ENCODE peak calls at places on chromosomes 7 and 10, in seven cellular contexts. One of them, this sample, is unnamed. For H3K27me3, the result is how much of the 10 kb centered on the place peaks cover.

GRCh38 chr10:71254834-71255539 is 42.6 kb downstream of the UNC5B start:
- DNase-seq in heart left ventricle: no peak
- DNase-seq in GM23338: no peak
- DNase-seq in GM23248: no peak
- DNase-seq in pancreas: no peak
- DNase-seq in CD8-positive, alpha-beta memory T cell: no peak
- DNase-seq in lung: no peak
- DNase-seq in this sample: no peak

GRCh38 chr10:17768506-17768905 is 16.5 kb downstream of the TMEM236 start:
- DNase-seq in GM23248: no peak
- DNase-seq in heart left ventricle: no peak
- DNase-seq in lung: no peak
- DNase-seq in CD8-positive, alpha-beta memory T cell: no peak
- DNase-seq in pancreas: no peak
- DNase-seq in GM23338: no peak
- DNase-seq in this sample: no peak

GRCh38 chr10:114914545-114914944 is 23.4 kb upstream of the TRUB1 start:
- DNase-seq in pancreas: no peak
- DNase-seq in GM23248: no peak
- DNase-seq in GM23338: no peak
- DNase-seq in heart left ventricle: no peak
- DNase-seq in CD8-positive, alpha-beta memory T cell: no peak
- DNase-seq in lung: no peak
- DNase-seq in this sample: no peak

GRCh38 chr7:149741629-149742028 is 31.8 kb downstream of the ZNF467 start:
- DNase-seq in heart left ventricle: no peak
- DNase-seq in lung: no peak
- DNase-seq in GM23338: no peak
- DNase-seq in GM23248: peak
- DNase-seq in pancreas: peak
- DNase-seq in CD8-positive, alpha-beta memory T cell: no peak
- DNase-seq in this sample: no peak

GRCh38 chr10:114547056-114547455 is 111.0 kb downstream of the ABLIM1 start:
- DNase-seq in GM23338: no peak
- DNase-seq in GM23248: no peak
- DNase-seq in pancreas: no peak
- DNase-seq in lung: no peak
- DNase-seq in CD8-positive, alpha-beta memory T cell: no peak
- DNase-seq in heart left ventricle: no peak
- DNase-seq in this sample: no peak

GRCh38 chr7:99033765-99034164 is 110.1 kb downstream of the SMURF1 start:
- DNase-seq in CD8-positive, alpha-beta memory T cell: no peak
- DNase-seq in lung: no peak
- DNase-seq in heart left ventricle: no peak
- DNase-seq in GM23248: no peak
- DNase-seq in GM23338: no peak
- DNase-seq in pancreas: no peak
- DNase-seq in this sample: no peak

GRCh38 chr10:50417486-50417905 is 166.2 kb upstream of the ASAH2 start:
- DNase-seq in GM23248: peak
- DNase-seq in heart left ventricle: no peak
- DNase-seq in pancreas: no peak
- DNase-seq in lung: peak
- DNase-seq in GM23338: peak
- DNase-seq in CD8-positive, alpha-beta memory T cell: no peak
- DNase-seq in this sample: no peak

GRCh38 chr7:80240265-80241025 is 105.8 kb downstream of the GNAI1 start:
- DNase-seq in GM23338: no peak
- DNase-seq in lung: no peak
- DNase-seq in pancreas: no peak
- DNase-seq in CD8-positive, alpha-beta memory T cell: no peak
- DNase-seq in heart left ventricle: no peak
- DNase-seq in GM23248: no peak
- DNase-seq in this sample: no peak

GRCh38 chr7:27652518-27652917 is 10.2 kb downstream of the HIBADH start:
- DNase-seq in CD8-positive, alpha-beta memory T cell: no peak
- DNase-seq in heart left ventricle: no peak
- DNase-seq in GM23338: no peak
- DNase-seq in pancreas: no peak
- DNase-seq in GM23248: no peak
- DNase-seq in lung: no peak
- DNase-seq in this sample: no peak

GRCh38 chr7:44059219-44060090 is 5.9 kb downstream of the PGAM2 start:
- DNase-seq in CD8-positive, alpha-beta memory T cell: no peak
- DNase-seq in pancreas: no peak
- DNase-seq in heart left ventricle: no peak
- DNase-seq in GM23248: no peak
- DNase-seq in GM23338: no peak
- DNase-seq in lung: no peak
- DNase-seq in this sample: peak

GRCh38 chr7:131690446-131690845 is 134.0 kb upstream of the PODXL start:
- DNase-seq in lung: peak
- DNase-seq in CD8-positive, alpha-beta memory T cell: no peak
- DNase-seq in pancreas: no peak
- DNase-seq in GM23338: no peak
- DNase-seq in GM23248: no peak
- DNase-seq in heart left ventricle: no peak
- DNase-seq in this sample: no peak

GRCh38 chr7:131687296-131687695 is 130.9 kb upstream of the PODXL start:
- DNase-seq in GM23248: no peak
- DNase-seq in pancreas: no peak
- DNase-seq in GM23338: no peak
- DNase-seq in lung: peak
- DNase-seq in heart left ventricle: no peak
- DNase-seq in CD8-positive, alpha-beta memory T cell: no peak
- DNase-seq in this sample: no peak

GRCh38 chr7:131689662-131690234 is 133.3 kb upstream of the PODXL start:
- DNase-seq in GM23338: no peak
- DNase-seq in lung: peak
- DNase-seq in pancreas: no peak
- DNase-seq in CD8-positive, alpha-beta memory T cell: no peak
- DNase-seq in heart left ventricle: no peak
- DNase-seq in GM23248: no peak
- DNase-seq in this sample: no peak

GRCh38 chr7:131686833-131687232 is 130.4 kb upstream of the PODXL start:
- DNase-seq in pancreas: no peak
- DNase-seq in CD8-positive, alpha-beta memory T cell: no peak
- DNase-seq in lung: peak
- DNase-seq in GM23248: no peak
- DNase-seq in GM23338: no peak
- DNase-seq in heart left ventricle: no peak
- DNase-seq in this sample: no peak

GRCh38 chr7:131688738-131689661 is 132.6 kb upstream of the PODXL start:
- DNase-seq in GM23338: peak
- DNase-seq in heart left ventricle: peak
- DNase-seq in CD8-positive, alpha-beta memory T cell: peak
- DNase-seq in pancreas: peak
- DNase-seq in lung: peak
- DNase-seq in GM23248: peak
- DNase-seq in this sample: peak
- H3K27me3 ChIP-seq in GM23338: under half
- H3K27me3 ChIP-seq in heart left ventricle: under half
- H3K27me3 ChIP-seq in CD8-positive, alpha-beta memory T cell: under half
- H3K27me3 ChIP-seq in pancreas: under half
- H3K27me3 ChIP-seq in lung: under half
- H3K27me3 ChIP-seq in GM23248: under half
- H3K27me3 ChIP-seq in this sample: under half

DNA sequence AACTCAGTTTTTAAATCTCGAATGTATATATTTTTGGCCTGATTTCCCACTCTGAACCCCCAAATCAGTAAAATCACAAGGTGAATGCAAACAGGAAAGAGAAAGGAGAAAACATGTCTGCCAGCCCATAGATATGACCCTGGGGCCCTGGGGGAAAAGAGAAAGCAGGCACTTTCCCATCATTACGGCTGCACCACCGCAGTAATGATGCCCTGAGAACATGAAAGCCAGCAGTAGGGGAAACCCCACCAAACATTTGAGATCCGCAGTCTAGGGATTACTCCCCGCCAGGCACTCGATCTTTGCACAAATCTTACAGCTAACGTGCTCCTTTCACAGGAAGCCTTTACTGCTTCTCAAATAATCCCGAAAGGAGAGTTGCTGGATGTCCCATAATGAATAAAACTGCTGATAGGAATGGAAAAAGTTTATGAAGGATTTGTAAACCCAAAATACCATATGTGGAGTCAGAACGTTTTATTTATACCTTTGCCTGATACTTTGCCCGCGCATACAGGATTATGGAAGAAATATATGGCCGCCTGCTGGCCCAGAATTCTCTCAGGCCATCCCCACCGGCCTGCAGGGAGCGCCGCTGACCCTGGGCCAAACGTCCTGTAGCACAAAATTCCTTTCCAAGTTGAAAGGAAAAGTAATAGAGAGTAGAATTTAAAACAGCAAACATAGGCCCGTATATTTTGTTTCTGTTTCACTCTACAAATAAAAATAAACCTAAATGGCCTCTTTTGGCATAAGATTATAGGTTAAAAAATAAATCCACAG is 180.0 kb upstream of the INHBA start:
- DNase-seq in GM23248: no peak
- DNase-seq in CD8-positive, alpha-beta memory T cell: no peak
- DNase-seq in GM23338: no peak
- DNase-seq in heart left ventricle: no peak
- DNase-seq in pancreas: no peak
- DNase-seq in lung: no peak
- DNase-seq in this sample: no peak
- H3K27me3 ChIP-seq in GM23248: under half
- H3K27me3 ChIP-seq in CD8-positive, alpha-beta memory T cell: under half
- H3K27me3 ChIP-seq in GM23338: under half
- H3K27me3 ChIP-seq in heart left ventricle: under half
- H3K27me3 ChIP-seq in pancreas: under half
- H3K27me3 ChIP-seq in lung: under half
- H3K27me3 ChIP-seq in this sample: under half

DNA sequence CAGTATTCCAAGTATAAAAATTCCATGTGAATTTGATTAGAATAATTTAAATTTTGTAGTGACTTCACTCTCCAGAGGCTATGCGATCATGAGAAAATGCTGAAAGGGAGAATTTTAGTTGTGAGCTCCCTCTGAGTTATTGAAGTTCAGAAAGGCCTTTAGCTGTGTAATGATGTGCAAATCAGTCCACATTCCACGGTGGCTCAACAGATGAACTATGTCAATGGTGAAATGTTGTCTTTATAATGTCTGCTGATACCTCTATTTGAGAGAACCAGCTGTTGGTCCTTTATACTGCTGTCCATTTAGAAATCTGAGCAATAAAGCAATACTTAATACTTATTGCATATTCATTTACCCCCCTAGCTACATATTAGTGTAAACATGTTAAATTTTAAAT is 7.1 kb upstream of the ITGB8 start:
- DNase-seq in heart left ventricle: no peak
- DNase-seq in GM23248: peak
- DNase-seq in lung: no peak
- DNase-seq in pancreas: no peak
- DNase-seq in GM23338: no peak
- DNase-seq in CD8-positive, alpha-beta memory T cell: no peak
- DNase-seq in this sample: no peak
- H3K27me3 ChIP-seq in heart left ventricle: under half
- H3K27me3 ChIP-seq in GM23248: under half
- H3K27me3 ChIP-seq in lung: under half
- H3K27me3 ChIP-seq in pancreas: under half
- H3K27me3 ChIP-seq in GM23338: under half
- H3K27me3 ChIP-seq in CD8-positive, alpha-beta memory T cell: under half
- H3K27me3 ChIP-seq in this sample: under half

GRCh38 chr10:121183241-121183640 is 332.1 kb downstream of the WDR11 start:
- DNase-seq in CD8-positive, alpha-beta memory T cell: no peak
- DNase-seq in GM23248: no peak
- DNase-seq in pancreas: no peak
- DNase-seq in GM23338: no peak
- DNase-seq in lung: no peak
- DNase-seq in heart left ventricle: no peak
- DNase-seq in this sample: no peak

GRCh38 chr10:121185816-121186215 is 334.7 kb downstream of the WDR11 start:
- DNase-seq in GM23338: no peak
- DNase-seq in GM23248: no peak
- DNase-seq in heart left ventricle: no peak
- DNase-seq in CD8-positive, alpha-beta memory T cell: no peak
- DNase-seq in lung: no peak
- DNase-seq in pancreas: no peak
- DNase-seq in this sample: no peak

GRCh38 chr10:121189092-121189491 is 337.9 kb downstream of the WDR11 start:
- DNase-seq in GM23248: no peak
- DNase-seq in GM23338: no peak
- DNase-seq in pancreas: no peak
- DNase-seq in CD8-positive, alpha-beta memory T cell: no peak
- DNase-seq in lung: no peak
- DNase-seq in heart left ventricle: no peak
- DNase-seq in this sample: no peak

GRCh38 chr10:121188005-121188404 is 336.8 kb downstream of the WDR11 start:
- DNase-seq in CD8-positive, alpha-beta memory T cell: no peak
- DNase-seq in GM23248: no peak
- DNase-seq in pancreas: no peak
- DNase-seq in heart left ventricle: no peak
- DNase-seq in GM23338: peak
- DNase-seq in lung: no peak
- DNase-seq in this sample: peak

DNA sequence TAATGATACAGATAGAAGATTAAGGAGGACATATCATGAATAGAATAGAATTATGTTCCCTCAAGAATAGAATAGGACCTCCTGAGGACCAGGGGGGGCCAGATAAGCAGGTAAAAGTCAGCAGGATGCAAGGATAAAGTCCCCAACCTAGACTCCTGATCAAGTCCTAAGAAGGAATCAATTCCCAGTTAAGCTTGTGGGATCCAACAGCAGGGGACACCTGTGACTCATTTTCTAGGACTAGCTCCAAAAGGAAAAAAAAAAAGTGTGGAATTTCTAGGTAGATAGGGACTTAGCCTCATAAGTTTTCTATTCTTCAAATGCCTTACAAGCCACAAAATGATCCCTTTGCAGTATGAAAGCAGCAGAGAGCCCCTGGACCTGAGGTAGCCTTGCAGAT is 336.2 kb downstream of the WDR11 start:
- DNase-seq in heart left ventricle: no peak
- DNase-seq in CD8-positive, alpha-beta memory T cell: no peak
- DNase-seq in GM23248: no peak
- DNase-seq in GM23338: no peak
- DNase-seq in lung: no peak
- DNase-seq in pancreas: no peak
- DNase-seq in this sample: no peak
- H3K27me3 ChIP-seq in heart left ventricle: under half
- H3K27me3 ChIP-seq in CD8-positive, alpha-beta memory T cell: under half
- H3K27me3 ChIP-seq in GM23248: under half
- H3K27me3 ChIP-seq in GM23338: under half
- H3K27me3 ChIP-seq in lung: under half
- H3K27me3 ChIP-seq in pancreas: under half
- H3K27me3 ChIP-seq in this sample: under half